ENCODE peak calls at places on chromosomes 1 and 21, in six cellular contexts. E is tibial nerve, Q is suprapubic skin, R is A549, Z is ovary, Y is K562. P is an unnamed sample.

GRCh38 chr1:117570988-117571409 is 34.8 kb upstream of the TENT5C start:
- DNase-seq in Q (no peak), Y (peak; percentile 44), Z (no peak), E (no peak), R (no peak), P (peak; percentile 76)

GRCh38 chr1:33045814-33046213 is 9.1 kb upstream of the AK2 start:
- DNase-seq in R (no peak), Z (no peak), Q (no peak), E (no peak), Y (no peak), P (no peak)

GRCh38 chr1:938088-938683 is 14.5 kb downstream of the SAMD11 start:
- DNase-seq in Z (no peak), R (peak; percentile 87), Q (no peak), Y (peak; percentile 63), E (no peak), P (peak; percentile 82)

GRCh38 chr1:170461362-170461761 is 70.6 kb upstream of the GORAB start:
- DNase-seq in E (no peak), R (no peak), Y (no peak), Q (no peak), Z (no peak), P (no peak)

GRCh38 chr1:173095632-173096031 is 44.9 kb upstream of the TNFSF18 start:
- DNase-seq in Z (no peak), R (no peak), Q (no peak), Y (no peak), E (no peak), P (no peak)

GRCh38 chr1:68049941-68050878 is at the start of gene DIRAS3:
- DNase-seq in E (no peak), R (peak; percentile 6), Q (peak; percentile 61), Y (no peak), Z (peak; percentile 73), P (no peak)

GRCh38 chr1:31243451-31244286 is 4.0 kb upstream of the NKAIN1 start:
- DNase-seq in R (no peak), Y (no peak), Z (no peak), Q (no peak), E (no peak), P (no peak)

GRCh38 chr1:43822040-43822439 is 111.6 kb upstream of the ARTN start:
- DNase-seq in R (peak; percentile 85), E (peak; percentile 42), Z (no peak), Q (no peak), Y (no peak), P (no peak)

GRCh38 chr1:3283849-3284248 is 170.6 kb upstream of the ARHGEF16 start:
- DNase-seq in Q (no peak), Z (peak; percentile 75), Y (peak; percentile 68), R (no peak), E (peak; percentile 13), P (peak; percentile 63)

GRCh38 chr1:194862129-194862528 is 1675.7 kb upstream of the B3GALT2 start:
- DNase-seq in R (no peak), Q (no peak), Y (no peak), E (no peak), Z (no peak), P (no peak)

GRCh38 chr1:155093938-155094621 is 15.4 kb downstream of the EFNA3 start:
- DNase-seq in Y (peak; percentile 71), Q (no peak), Z (peak; percentile 70), R (peak; percentile 66), E (peak; percentile 43), P (no peak)

GRCh38 chr1:220409751-220410370 is 118.1 kb upstream of the MARK1 start:
- DNase-seq in Y (no peak), E (no peak), Q (no peak), Z (no peak), R (no peak), P (no peak)

GRCh38 chr1:118958937-118959631 is 29.1 kb downstream of the TBX15 start:
- DNase-seq in Q (no peak), E (no peak), R (peak; percentile 4), Y (no peak), Z (no peak), P (no peak)

GRCh38 chr21:41596241-41596925 is 88.4 kb upstream of the TMPRSS2 start:
- DNase-seq in E (no peak), Z (no peak), Y (no peak), Q (peak; percentile 18), R (no peak), P (peak; percentile 24)

GRCh38 chr1:10841059-10841458 is 44.6 kb upstream of the CASZ1 start:
- DNase-seq in Q (no peak), Z (no peak), R (no peak), E (no peak), Y (no peak), P (no peak)

GRCh38 chr1:11134352-11135266 is 34.9 kb upstream of the EXOSC10 start:
- DNase-seq in E (no peak), Z (no peak), R (no peak), Q (no peak), Y (no peak), P (no peak)

GRCh38 chr1:2404890-2405511 is 7.4 kb downstream of the PEX10 start:
- DNase-seq in Q (no peak), Y (no peak), Z (no peak), R (no peak), E (no peak), P (no peak)

GRCh38 chr1:199073166-199073565 is 434.3 kb downstream of the PTPRC start:
- DNase-seq in E (no peak), Z (no peak), Q (no peak), Y (no peak), R (no peak), P (no peak)

GRCh38 chr1:81808760-81809159 is 8.0 kb downstream of the ADGRL2 start:
- DNase-seq in R (peak; percentile 29), Y (no peak), Q (no peak), E (no peak), Z (no peak), P (no peak)
- TF ChIP-seq CTCF in R (peak; percentile 18), Y (no peak), Q (no peak), E (no peak), Z (no peak), P (no peak)

DNA sequence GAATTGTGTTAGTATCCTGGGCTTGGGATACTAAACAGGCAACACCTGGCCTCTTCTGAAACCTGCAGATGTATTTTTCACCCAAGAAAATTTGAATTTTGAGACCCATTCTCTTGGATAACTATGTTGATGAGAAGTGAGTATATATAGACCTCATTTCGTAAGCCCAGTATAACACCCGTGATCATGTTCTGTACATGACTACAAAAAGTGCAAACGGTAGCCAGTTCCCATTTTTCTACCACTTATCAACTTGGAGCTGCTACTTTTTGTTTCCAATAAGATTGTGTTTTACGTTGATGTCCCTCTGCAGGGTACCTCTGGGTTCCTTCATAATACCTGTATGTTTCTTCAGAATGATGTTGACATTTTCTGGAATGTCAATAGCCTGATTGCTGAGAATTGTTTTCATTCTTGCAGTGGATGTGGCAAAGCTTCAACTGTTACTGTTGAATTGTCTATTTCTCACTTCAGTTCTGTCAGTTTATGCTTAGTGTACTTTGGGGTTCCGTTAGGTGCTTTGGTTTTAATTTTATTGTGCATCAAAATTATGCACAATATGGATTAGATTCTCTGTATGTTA is 48.1 kb downstream of the ZFYVE9 start:
- DNase-seq in R (no peak), E (no peak), Y (no peak), Q (no peak), Z (no peak), P (no peak)
- TF ChIP-seq EP300 in R (no peak), E (no peak), Y (no peak), Q (no peak), Z (no peak), P (no peak)

DNA sequence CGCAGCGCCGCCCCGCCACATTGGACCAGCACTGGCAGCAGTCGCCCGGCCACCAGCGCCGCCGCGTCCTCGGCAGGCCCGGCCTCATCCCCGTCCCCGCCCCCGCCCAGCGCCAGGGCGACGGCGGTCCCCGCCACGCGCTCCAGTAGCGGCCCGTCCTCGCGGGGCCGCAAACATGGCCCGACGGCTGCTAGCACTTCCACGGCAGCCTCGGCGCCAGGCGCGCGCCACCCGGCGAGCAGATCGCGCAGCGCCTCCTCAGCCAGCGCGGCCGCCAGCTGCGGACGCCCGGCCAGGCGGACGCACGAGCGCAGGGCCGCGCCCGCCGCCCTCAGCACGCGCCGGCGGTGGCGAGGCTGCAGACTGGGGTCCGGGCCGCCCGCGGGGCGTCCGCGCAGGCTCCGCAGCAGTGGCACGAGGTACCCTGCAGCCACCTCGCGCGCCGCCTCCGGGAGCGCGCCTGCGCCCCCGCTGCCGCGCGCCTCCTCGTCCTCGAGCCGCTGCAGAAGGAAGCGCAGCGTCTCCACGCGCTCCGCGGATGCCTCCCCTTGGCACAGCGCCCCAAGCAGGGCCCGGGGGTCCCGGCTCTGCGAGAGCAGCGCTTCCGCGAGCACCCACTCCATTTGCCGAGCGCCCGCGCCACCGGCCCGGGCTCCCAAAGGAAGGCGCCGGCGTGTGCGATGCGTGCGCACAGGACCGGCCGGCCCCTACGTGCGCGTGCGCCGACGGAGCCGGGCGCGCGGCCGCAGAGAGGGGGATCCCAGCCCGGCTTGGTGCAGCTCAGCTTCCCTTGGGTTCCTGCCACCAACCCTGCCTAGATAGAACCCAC is at the start of gene TARBP1:
- DNase-seq in Y (peak; percentile 95), E (no peak), Q (no peak), R (peak; percentile 77), Z (peak; percentile 74), P (peak; percentile 70)
- TF ChIP-seq CTCF in Y (peak; percentile 41), E (peak; percentile 29), Q (no peak), R (peak; percentile 37), Z (no peak), P (no peak)

DNA sequence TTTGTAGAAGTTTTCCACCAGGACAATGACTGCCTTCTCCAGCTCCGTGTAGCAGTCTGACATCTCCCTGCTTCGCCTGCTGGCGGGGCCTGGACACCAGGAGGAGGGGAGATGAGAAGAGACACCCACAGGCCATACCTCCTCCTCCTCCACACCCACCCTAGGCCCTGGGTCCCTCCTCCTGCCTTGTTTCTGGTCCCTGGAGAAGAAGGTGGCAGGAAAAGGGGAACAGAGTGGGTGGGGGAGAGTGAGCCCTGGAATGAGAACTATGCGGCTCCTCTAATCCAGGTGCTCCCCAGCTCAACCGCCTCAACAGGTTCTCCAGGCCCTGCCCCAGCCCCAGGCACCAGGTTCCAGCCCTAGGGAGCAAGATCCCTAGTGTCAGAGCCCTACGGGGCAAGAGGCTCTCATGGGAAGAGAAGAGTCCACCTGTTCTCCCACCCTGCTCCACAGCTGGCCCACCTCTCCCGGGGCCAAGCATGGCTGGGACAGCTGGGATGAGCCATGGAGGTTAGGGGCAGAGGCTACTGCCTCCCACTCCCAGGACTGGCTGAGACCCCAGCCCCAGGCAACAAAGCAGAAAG is 4.8 kb downstream of the S100A16 start:
- DNase-seq in Q (peak; percentile 73), R (peak; percentile 25), E (no peak), Z (no peak), Y (no peak), P (no peak)
- TF ChIP-seq EP300 in Q (no peak), R (no peak), E (no peak), Z (no peak), Y (no peak), P (no peak)

GRCh38 chr1:22592051-22592450 is 28.8 kb downstream of the EPHA8 start:
- DNase-seq in R (no peak), E (no peak), Y (no peak), Q (no peak), Z (no peak), P (no peak)

GRCh38 chr1:22591576-22591975 is 28.3 kb downstream of the EPHA8 start:
- DNase-seq in Q (no peak), E (no peak), R (no peak), Y (no peak), Z (no peak), P (no peak)

GRCh38 chr1:22595108-22595507 is 31.8 kb downstream of the EPHA8 start:
- DNase-seq in Z (no peak), R (no peak), Y (no peak), Q (no peak), E (no peak), P (no peak)

GRCh38 chr1:22594396-22594795 is 31.1 kb downstream of the EPHA8 start:
- DNase-seq in Q (no peak), Z (no peak), E (no peak), R (no peak), Y (no peak), P (no peak)

GRCh38 chr1:22592919-22593790 is 29.9 kb downstream of the EPHA8 start:
- DNase-seq in Y (no peak), Q (no peak), E (no peak), Z (no peak), R (no peak), P (no peak)
- TF ChIP-seq CTCF in Y (no peak), Q (no peak), E (no peak), Z (no peak), R (no peak), P (no peak)

P was measured in stomach.